ENCODE peak calls at places on chromosome 15, in four cellular contexts. P, J, D and F are unnamed samples.

GRCh38 chr15:61715082-61715481 is 345.2 kb downstream of the VPS13C start:
- DNase-seq in D (no peak), P (no peak), J (no peak), F (no peak)

GRCh38 chr15:92149469-92149868 is 244.2 kb upstream of the ST8SIA2 start:
- DNase-seq in J (no peak), D (no peak), P (no peak), F (no peak)

GRCh38 chr15:70566047-70566835 is 197.1 kb downstream of the UACA start:
- DNase-seq in P (no peak), D (no peak), J (no peak), F (no peak)

GRCh38 chr15:92365816-92366215 is 27.9 kb upstream of the ST8SIA2 start:
- DNase-seq in P (no peak), J (no peak), D (no peak), F (no peak)

GRCh38 chr15:67550522-67550921 is 8.0 kb downstream of the MAP2K5 start:
- DNase-seq in P (no peak), J (no peak), D (no peak), F (no peak)

GRCh38 chr15:93730724-93731123 is 500.6 kb upstream of the MCTP2 start:
- DNase-seq in J (no peak), P (no peak), D (no peak), F (no peak)

GRCh38 chr15:77024273-77025065 is 29.5 kb downstream of the PSTPIP1 start:
- DNase-seq in P (peak), J (peak), D (peak), F (peak)

GRCh38 chr15:67828969-67829646 is 3.8 kb downstream of the SKOR1 start:
- DNase-seq in P (no peak), J (peak), D (peak), F (no peak)